ENCODE peak calls at places on chromosomes 12 and 14, in four cellular contexts. V is HepG2, P is K562, W is H1. J is an unnamed sample.

GRCh38 chr12:59803735-59804134 is 207.9 kb downstream of the SLC16A7 start:
- DNase-seq in V (no peak), P (no peak), W (no peak), J (no peak)

GRCh38 chr14:24335461-24336146 is 733 bp upstream of the ADCY4 start:
- DNase-seq in V (no peak), P (no peak), W (no peak), J (peak)

GRCh38 chr14:96741151-96741977 is 55.8 kb upstream of the VRK1 start:
- DNase-seq in V (no peak), P (peak), W (peak), J (peak)

GRCh38 chr12:86837246-86837645 is 581.1 kb upstream of the MGAT4C start:
- DNase-seq in V (no peak), P (no peak), W (peak), J (no peak)

GRCh38 chr12:114547636-114548035 is 136.3 kb downstream of the TBX3 start:
- DNase-seq in V (no peak), P (no peak), W (no peak), J (no peak)

GRCh38 chr14:101734241-101734847 is 27.2 kb upstream of the PPP2R5C start:
- DNase-seq in V (no peak), P (no peak), W (no peak), J (no peak)

GRCh38 chr14:60179296-60179924 is 14.2 kb upstream of the DHRS7 start:
- DNase-seq in V (no peak), P (no peak), W (no peak), J (no peak)

GRCh38 chr12:26938660-26939185 is 453 bp downstream of the FGFR1OP2 start:
- DNase-seq in V (peak), P (no peak), W (no peak), J (no peak)

GRCh38 chr12:96774501-96775256 is 132.4 kb upstream of the NEDD1 start:
- DNase-seq in V (no peak), P (no peak), W (no peak), J (no peak)

GRCh38 chr12:25785164-25785563 is 173.3 kb upstream of the RASSF8 start:
- DNase-seq in V (no peak), P (no peak), W (no peak), J (peak)

GRCh38 chr14:94412671-94413638 is 24.6 kb upstream of the SERPINA1 start:
- DNase-seq in V (peak), P (no peak), W (no peak), J (no peak)

GRCh38 chr14:55129428-55130193 is 559 bp downstream of the LGALS3 start:
- DNase-seq in V (peak), P (peak), W (no peak), J (peak)

GRCh38 chr14:77123381-77124344 is 17.9 kb downstream of the ZDHHC22 start:
- DNase-seq in V (no peak), P (no peak), W (no peak), J (no peak)

GRCh38 chr12:76032043-76032981 is 736 bp upstream of the PHLDA1 start:
- DNase-seq in V (peak), P (peak), W (no peak), J (peak)

GRCh38 chr12:124579921-124580517 is 12.6 kb upstream of the NCOR2 start:
- DNase-seq in V (no peak), P (no peak), W (no peak), J (no peak)

GRCh38 chr12:104751594-104751993 is 206.5 kb downstream of the SLC41A2 start:
- DNase-seq in V (no peak), P (no peak), W (no peak), J (no peak)

GRCh38 chr14:106417224-106418049 is 891.1 kb downstream of the TMEM121 start:
- DNase-seq in V (peak), P (peak), W (peak), J (no peak)

DNA sequence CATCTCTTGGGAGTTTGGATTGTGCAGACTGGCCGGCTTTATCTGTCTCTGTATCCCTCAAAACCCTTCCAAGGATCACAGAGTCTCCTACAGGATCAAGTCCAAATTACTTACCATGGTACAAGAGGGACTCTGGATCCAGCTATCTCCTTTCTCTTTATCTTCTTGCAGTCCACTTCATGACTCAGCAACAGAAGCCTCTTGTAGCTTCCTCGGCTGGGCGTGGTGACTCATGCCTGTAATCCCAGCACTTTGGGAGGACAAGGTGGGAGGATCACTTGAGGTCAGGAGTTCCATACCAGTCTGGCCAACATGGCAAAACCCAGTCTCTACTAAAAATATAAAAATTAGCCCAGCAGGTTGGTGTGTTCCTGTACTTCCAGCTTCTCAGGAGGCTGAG is 189.7 kb downstream of the BCAT1 start:
- DNase-seq in V (peak), P (peak), W (no peak), J (no peak)
- TF ChIP-seq JUN in V (no peak), P (peak), W (no peak), J (no peak)

DNA sequence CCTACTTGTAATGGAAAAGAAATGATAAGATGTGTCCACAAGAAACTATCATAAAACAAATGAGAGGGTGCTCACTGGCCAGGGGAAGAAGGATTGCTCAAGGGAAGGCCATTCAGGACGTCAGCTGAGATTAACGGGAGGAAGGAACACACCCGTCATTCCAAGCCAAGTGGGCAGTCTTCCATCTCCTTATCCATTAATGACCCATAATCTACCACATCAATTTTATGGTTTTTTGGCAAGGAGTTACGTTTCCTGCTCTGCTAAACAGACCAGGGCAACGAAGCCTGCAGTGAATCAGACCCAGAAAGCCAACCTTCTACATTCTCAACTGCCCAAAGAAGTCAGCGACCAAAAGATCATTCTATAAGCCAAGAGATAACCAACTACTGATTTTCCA is 25.1 kb downstream of the PRKAB1 start:
- DNase-seq in V (no peak), P (no peak), W (no peak), J (peak)
- H2AFZ ChIP-seq in V (no peak), P (no peak), W (no peak), J (no peak)

GRCh38 chr12:58441483-58441882 is 478.8 kb downstream of the LRIG3 start:
- DNase-seq in V (no peak), P (no peak), W (no peak), J (no peak)

GRCh38 chr12:58443273-58443980 is 476.9 kb downstream of the LRIG3 start:
- DNase-seq in V (peak), P (no peak), W (no peak), J (peak)

DNA sequence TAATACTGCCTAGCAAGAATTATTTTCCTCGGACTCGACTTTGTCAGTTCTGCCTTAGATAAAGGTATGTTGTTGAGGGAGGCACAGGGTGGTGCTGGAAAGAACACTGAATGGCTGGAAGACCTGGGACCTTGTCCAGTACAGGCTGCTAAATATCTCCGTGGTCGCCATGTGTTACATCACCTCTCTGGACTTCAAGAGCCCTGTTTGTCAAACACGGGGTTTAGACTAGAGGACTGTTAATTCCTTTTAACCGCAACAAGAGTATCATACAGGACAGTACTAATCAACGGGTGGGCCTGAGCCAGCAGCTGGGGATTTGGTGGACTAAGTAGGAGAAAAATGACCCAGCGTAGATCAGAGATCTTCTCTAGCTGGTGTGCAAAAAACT is 476.3 kb downstream of the LRIG3 start:
- DNase-seq in V (no peak), P (no peak), W (no peak), J (no peak)
- TF ChIP-seq JUN in V (no peak), P (no peak), W (no peak), J (no peak)

DNA sequence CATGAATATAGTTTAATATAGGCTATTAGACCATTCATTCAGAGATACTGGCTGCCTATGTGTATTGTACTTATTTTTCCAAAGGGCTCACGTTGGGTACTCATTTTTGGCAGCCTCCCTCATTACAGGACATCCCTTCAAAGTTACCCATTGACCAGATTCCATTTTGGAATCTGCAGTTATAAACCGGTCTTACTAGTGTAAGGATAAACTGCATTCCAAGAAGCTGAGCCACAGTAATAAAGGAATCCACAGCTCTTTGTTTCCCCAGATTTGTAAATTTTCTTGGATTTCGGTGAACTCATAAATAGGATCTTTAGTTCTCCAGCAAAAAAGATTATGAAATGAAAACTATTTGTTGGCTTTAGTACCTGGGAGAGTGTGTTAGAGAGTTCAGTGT is 18.9 kb upstream of the CFL2 start:
- DNase-seq in V (no peak), P (no peak), W (no peak), J (no peak)
- H2AFZ ChIP-seq in V (no peak), P (no peak), W (no peak), J (no peak)

DNA sequence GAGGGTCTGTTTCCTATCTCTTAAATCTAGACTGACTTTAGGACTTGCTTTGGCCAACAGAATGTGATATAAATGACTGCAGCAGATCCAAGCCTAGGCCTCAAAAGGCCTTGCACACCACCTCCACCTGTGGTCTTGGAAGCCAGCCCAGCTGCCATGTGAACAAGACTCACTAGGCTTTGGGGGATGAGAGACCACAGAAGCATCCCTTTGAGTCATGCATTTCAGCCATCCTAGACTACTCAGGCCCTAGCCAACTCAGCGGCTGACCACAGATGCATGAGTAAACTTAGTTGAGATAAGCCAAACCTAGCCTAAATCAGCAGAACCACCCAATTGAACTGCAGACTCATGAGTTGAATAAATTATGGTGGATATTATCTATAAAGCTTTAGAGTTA is 87.7 kb downstream of the KCNH5 start:
- DNase-seq in V (no peak), P (no peak), W (no peak), J (no peak)
- TF ChIP-seq JUN in V (no peak), P (no peak), W (no peak), J (no peak)

DNA sequence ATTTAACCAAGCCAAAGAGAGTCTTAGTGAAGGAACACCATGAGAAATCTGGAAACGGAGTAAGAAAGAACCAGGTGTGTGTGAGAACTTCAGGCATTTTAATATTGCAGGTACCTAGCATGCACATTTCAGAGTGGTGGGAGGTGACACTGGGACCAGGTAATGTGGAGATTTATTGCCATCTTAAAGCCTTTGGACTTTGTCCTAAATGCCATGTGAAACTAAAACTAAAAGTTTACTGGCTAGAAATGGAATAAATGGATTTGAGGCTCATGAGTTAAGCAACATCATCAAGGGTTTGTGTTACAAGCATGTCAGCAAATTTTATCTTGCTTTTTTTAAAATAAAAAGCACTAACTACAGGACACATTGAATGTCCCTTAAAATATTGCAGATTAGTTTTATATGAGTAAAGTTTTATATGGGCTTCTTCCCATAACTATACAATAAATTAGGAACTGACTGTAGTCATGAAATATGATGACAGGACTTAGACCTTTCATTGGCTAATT is 721.0 kb upstream of the NOVA1 start:
- DNase-seq in V (no peak), P (no peak), W (no peak), J (no peak)
- H2AFZ ChIP-seq in V (no peak), P (no peak), W (no peak), J (no peak)

DNA sequence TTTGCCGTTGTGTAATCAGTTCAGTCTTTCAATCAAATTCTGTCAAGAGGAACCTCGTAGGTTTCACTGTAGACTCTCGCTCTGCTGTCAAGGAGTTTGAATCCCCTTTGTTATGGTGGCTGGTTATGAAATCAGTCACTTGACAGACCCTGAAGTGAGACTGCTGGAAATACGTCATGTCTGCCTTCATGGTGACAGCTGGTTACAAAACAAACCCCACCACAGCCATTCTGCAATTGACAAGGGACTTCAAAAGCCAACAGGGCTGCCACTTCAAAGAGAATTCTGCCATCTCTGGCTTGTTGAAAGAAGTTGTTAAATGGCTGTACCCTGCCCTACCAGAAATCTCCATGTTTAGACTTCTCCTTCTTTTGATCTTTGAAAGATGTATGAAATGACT is 286.9 kb downstream of the ERC1 start:
- DNase-seq in V (peak), P (no peak), W (no peak), J (no peak)
- TF ChIP-seq JUN in V (no peak), P (no peak), W (no peak), J (no peak)

DNA sequence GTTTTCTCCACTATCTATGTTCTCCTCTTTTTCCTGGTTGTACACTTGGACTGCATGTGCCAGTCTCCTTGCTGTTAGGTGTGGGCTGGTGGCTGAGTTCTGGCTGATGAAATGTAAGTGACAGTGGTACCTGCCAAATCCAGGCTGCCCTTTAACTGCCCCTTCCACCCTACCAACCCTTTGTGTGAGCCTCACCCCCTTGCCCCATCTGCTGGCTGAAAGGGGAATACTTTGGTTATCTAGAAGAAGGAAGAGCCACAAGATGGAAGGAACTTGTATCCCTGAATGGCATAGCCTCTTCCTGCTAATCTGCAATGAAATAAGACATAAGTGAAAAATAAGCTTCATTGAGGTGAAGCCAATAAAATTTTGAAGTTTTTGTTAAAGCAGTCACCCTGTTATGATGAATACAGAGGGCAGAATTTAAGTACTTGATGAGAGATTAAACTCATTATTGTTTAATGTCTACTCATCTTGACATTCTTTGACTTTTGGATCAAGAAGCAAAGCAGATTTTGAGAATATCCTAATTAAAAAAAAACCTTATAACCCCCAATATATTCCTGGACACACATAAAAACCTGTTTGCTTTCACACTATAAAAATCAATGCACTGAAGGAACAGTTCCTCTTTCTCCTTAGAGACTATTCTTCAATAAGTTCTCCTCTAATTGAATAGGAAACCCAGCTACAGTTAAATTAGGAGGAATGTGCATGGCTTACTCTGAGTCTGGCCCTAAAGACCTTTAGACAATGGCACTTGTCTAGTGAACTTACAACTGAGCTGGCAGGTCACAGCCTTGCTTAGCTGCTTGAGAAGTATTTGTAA is 262.6 kb upstream of the BTG1 start:
- DNase-seq in V (peak), P (peak), W (peak), J (peak)
- H2AFZ ChIP-seq in V (no peak), P (peak), W (no peak), J (no peak)

J was measured in endothelial cell of umbilical vein.